ENCODE peak calls at places on chromosomes 4 and X, in nine cellular contexts. C, F, T, A, G, M, P, E and Z are unnamed samples.

GRCh38 chrX:30906726-30907125 is 17.7 kb upstream of the TAB3 start:
- DNase-seq in P (no peak), E (no peak), M (no peak), F (no peak), A (no peak), C (no peak), G (no peak), T (no peak), Z (peak; percentile 20)

GRCh38 chr4:57219389-57219890 is 109.3 kb upstream of the IGFBP7 start:
- DNase-seq in T (no peak), A (no peak), E (no peak), C (no peak), F (no peak), M (no peak), G (no peak), P (no peak), Z (no peak)

GRCh38 chrX:122565952-122566351 is 618.1 kb upstream of the GRIA3 start:
- DNase-seq in P (no peak), A (no peak), M (no peak), F (peak; percentile 13), E (no peak), G (no peak), C (no peak), T (no peak), Z (no peak)

GRCh38 chrX:64975491-64975890 is 759 bp downstream of the ZC4H2 start:
- DNase-seq in G (no peak), F (peak; percentile 13), E (no peak), A (peak; percentile 66), T (peak; percentile 47), C (peak; percentile 60), M (peak; percentile 5), P (peak; percentile 12), Z (peak; percentile 14)

GRCh38 chr4:165199722-165200121 is 7.6 kb upstream of the KLHL2 start:
- DNase-seq in G (no peak), M (peak; percentile 48), E (no peak), P (no peak), F (no peak), A (no peak), C (no peak), T (no peak), Z (no peak)

GRCh38 chr4:81314196-81314896 is 99.3 kb upstream of the PRKG2 start:
- DNase-seq in E (no peak), F (peak; percentile 27), T (no peak), G (peak; percentile 93), P (no peak), A (no peak), M (no peak), C (no peak), Z (peak; percentile 57)

GRCh38 chr4:26204911-26205368 is 115.9 kb upstream of the RBPJ start:
- DNase-seq in A (peak; percentile 82), F (peak; percentile 55), M (peak; percentile 26), G (peak; percentile 93), T (peak; percentile 42), E (no peak), C (no peak), P (peak; percentile 31), Z (no peak)

GRCh38 chr4:107034982-107035710 is 967 bp downstream of the DKK2 start:
- DNase-seq in P (peak; percentile 17), E (no peak), C (peak; percentile 53), M (no peak), T (peak; percentile 60), F (no peak), G (no peak), A (peak; percentile 56), Z (peak; percentile 51)

GRCh38 chr4:115187136-115187535 is 73.7 kb upstream of the NDST4 start:
- DNase-seq in C (no peak), F (no peak), P (no peak), E (no peak), G (no peak), M (no peak), T (no peak), A (no peak), Z (no peak)

GRCh38 chr4:133775881-133776280 is 425.7 kb downstream of the PABPC4L start:
- DNase-seq in G (no peak), M (no peak), P (no peak), F (no peak), E (no peak), T (no peak), A (no peak), C (no peak), Z (peak; percentile 3)

GRCh38 chr4:136136566-136136965 is 1395.7 kb downstream of the PCDH18 start:
- DNase-seq in C (no peak), F (no peak), E (no peak), T (no peak), A (no peak), M (no peak), G (no peak), P (no peak), Z (no peak)

GRCh38 chrX:100319716-100320115 is 90.4 kb downstream of the PCDH19 start:
- DNase-seq in F (no peak), T (no peak), P (no peak), A (no peak), E (no peak), G (no peak), C (no peak), M (no peak), Z (no peak)

GRCh38 chr4:174437324-174437723 is 85.0 kb downstream of the HPGD start:
- DNase-seq in M (no peak), C (no peak), E (no peak), F (no peak), T (no peak), P (no peak), A (no peak), G (no peak), Z (no peak)

GRCh38 chr4:105546086-105546485 is 6.3 kb upstream of the ARHGEF38 start:
- DNase-seq in M (no peak), F (no peak), P (no peak), E (no peak), C (no peak), A (no peak), G (no peak), T (no peak), Z (no peak)

GRCh38 chr4:56668267-56668666 is 12.8 kb downstream of the HOPX start:
- DNase-seq in M (no peak), P (no peak), F (no peak), T (peak; percentile 55), G (no peak), C (peak; percentile 69), A (no peak), E (no peak), Z (peak; percentile 47)

GRCh38 chrX:17521871-17522693 is 147.1 kb downstream of the NHS start:
- DNase-seq in G (no peak), F (peak; percentile 22), E (no peak), A (no peak), T (peak; percentile 75), M (no peak), C (peak; percentile 59), P (no peak), Z (peak; percentile 52)

GRCh38 chr4:98929341-98930267 is 671 bp upstream of the EIF4E start:
- DNase-seq in T (no peak), P (peak; percentile 63), M (peak; percentile 33), E (peak; percentile 23), G (no peak), F (peak; percentile 39), C (no peak), A (peak; percentile 69), Z (peak; percentile 86)

GRCh38 chrX:48474127-48474526 is 1.9 kb upstream of the FTSJ1 start:
- DNase-seq in F (no peak), M (no peak), G (no peak), A (no peak), T (no peak), C (no peak), P (peak; percentile 43), E (no peak), Z (no peak)

GRCh38 chrX:136816970-136817369 is 36.2 kb upstream of the ARHGEF6 start:
- DNase-seq in G (no peak), E (no peak), T (no peak), C (no peak), F (no peak), A (no peak), M (no peak), P (no peak), Z (no peak)

GRCh38 chr4:19947349-19947748 is 304.4 kb upstream of the SLIT2 start:
- DNase-seq in M (no peak), C (no peak), G (no peak), A (no peak), E (no peak), P (no peak), F (no peak), T (no peak), Z (no peak)

GRCh38 chrX:118499295-118499694 is 3.7 kb downstream of the DOCK11 start:
- DNase-seq in P (no peak), C (no peak), M (no peak), A (no peak), G (no peak), F (no peak), E (no peak), T (peak; percentile 70), Z (no peak)

GRCh38 chr4:77861500-77861899 is 1.1 kb upstream of the MRPL1 start:
- DNase-seq in M (no peak), P (no peak), G (no peak), E (no peak), A (no peak), F (no peak), C (no peak), T (no peak), Z (no peak)

GRCh38 chr4:138222041-138222440 is 20.1 kb downstream of the SLC7A11 start:
- DNase-seq in A (no peak), T (no peak), C (peak; percentile 46), F (no peak), G (no peak), M (no peak), E (no peak), P (peak; percentile 40), Z (no peak)

GRCh38 chr4:187307131-187307530 is 583.5 kb upstream of the FAT1 start:
- DNase-seq in P (no peak), C (no peak), E (no peak), T (no peak), A (no peak), G (no peak), M (no peak), F (no peak), Z (no peak)

GRCh38 chr4:8913121-8913857 is 41.6 kb upstream of the HMX1 start:
- DNase-seq in F (no peak), G (no peak), A (peak; percentile 42), E (no peak), T (peak; percentile 36), P (no peak), C (peak; percentile 8), M (peak; percentile 1), Z (no peak)

GRCh38 chrX:13252726-13253125 is 67.1 kb downstream of the ATXN3L start:
- DNase-seq in A (no peak), T (no peak), M (no peak), E (no peak), P (no peak), G (no peak), C (no peak), F (no peak), Z (no peak)

GRCh38 chr4:87219648-87220093 is 747 bp downstream of the KLHL8 start:
- DNase-seq in G (no peak), T (no peak), A (peak; percentile 77), E (no peak), M (peak; percentile 18), P (peak; percentile 47), F (peak; percentile 44), C (peak; percentile 69), Z (peak; percentile 57)

GRCh38 chr4:121769341-121769740 is 4.4 kb upstream of the SMIM43 start:
- DNase-seq in P (no peak), G (no peak), F (no peak), M (no peak), T (no peak), C (no peak), E (no peak), A (no peak), Z (no peak)

GRCh38 chrX:116318672-116319071 is 117.7 kb upstream of the SLC6A14 start:
- DNase-seq in F (no peak), C (no peak), P (no peak), A (no peak), G (no peak), T (no peak), E (no peak), M (no peak), Z (no peak)

GRCh38 chrX:135543924-135544323 is 23.5 kb downstream of the INTS6L start:
- DNase-seq in T (no peak), A (no peak), C (peak; percentile 24), E (no peak), M (no peak), P (no peak), F (no peak), G (no peak), Z (no peak)

GRCh38 chrX:53071604-53072417 is 10.4 kb upstream of the TSPYL2 start:
- DNase-seq in M (peak; percentile 74), A (peak; percentile 72), E (no peak), T (peak; percentile 58), P (peak; percentile 77), G (peak; percentile 46), C (peak; percentile 66), F (peak; percentile 51), Z (peak; percentile 62)